ENCODE peak calls at places on chromosomes 2 and 18, in six cellular contexts. Y is small intestine; P is fibroblast of lung; T is Peyer's patch; K is endodermal cell; R is CD8-positive, alpha-beta T cell. M is an unnamed sample.

GRCh38 chr2:176095421-176095820 is 2.9 kb downstream of the HOXD13 start:
- DNase-seq in T (no peak), K (peak), R (no peak), Y (no peak), P (no peak), M (no peak)

GRCh38 chr2:11398710-11399109 is 54.3 kb upstream of the ROCK2 start:
- DNase-seq in K (peak), P (no peak), R (no peak), T (peak), Y (peak), M (peak)

GRCh38 chr2:205776139-205776538 is 93.8 kb downstream of the NRP2 start:
- DNase-seq in R (no peak), K (peak), T (peak), Y (peak), P (no peak), M (peak)

GRCh38 chr18:36527740-36528455 is 230.4 kb downstream of the FHOD3 start:
- DNase-seq in K (no peak), P (no peak), T (peak), Y (peak), R (no peak), M (no peak)

GRCh38 chr2:44686561-44686960 is 254.9 kb upstream of the SIX3 start:
- DNase-seq in Y (no peak), R (no peak), K (no peak), T (no peak), P (peak), M (no peak)

GRCh38 chr2:151576080-151576479 is 158.2 kb downstream of the NEB start:
- DNase-seq in R (no peak), T (no peak), P (no peak), Y (no peak), K (no peak), M (no peak)

GRCh38 chr18:57352761-57353136 is 392 bp downstream of the ST8SIA3 start:
- DNase-seq in R (no peak), Y (no peak), T (no peak), K (peak), P (no peak), M (no peak)

GRCh38 chr2:218221015-218221414 is 4.0 kb downstream of the ARPC2 start:
- DNase-seq in R (peak), K (no peak), T (no peak), P (peak), Y (no peak), M (peak)

GRCh38 chr2:226618875-226619605 is 180.6 kb downstream of the IRS1 start:
- DNase-seq in Y (peak), K (no peak), R (no peak), P (peak), T (no peak), M (no peak)

GRCh38 chr18:57210101-57210661 is 63.3 kb downstream of the BOD1L2 start:
- DNase-seq in T (peak), R (no peak), P (peak), Y (peak), K (peak), M (peak)

GRCh38 chr2:28296904-28297303 is 95.8 kb upstream of the FOSL2 start:
- DNase-seq in R (no peak), K (no peak), Y (no peak), T (no peak), P (peak), M (no peak)

GRCh38 chr18:67525328-67526110 is 9.0 kb upstream of the DSEL start:
- DNase-seq in Y (no peak), R (no peak), P (peak), T (peak), K (peak), M (peak)

GRCh38 chr2:58553937-58554336 is 312.8 kb upstream of the FANCL start:
- DNase-seq in R (no peak), P (no peak), K (peak), Y (peak), T (no peak), M (no peak)

GRCh38 chr2:203824057-203824456 is 43.5 kb upstream of the CTLA4 start:
- DNase-seq in K (no peak), R (no peak), T (no peak), Y (no peak), P (no peak), M (no peak)

GRCh38 chr2:127650785-127651380 is 4.9 kb downstream of the GPR17 start:
- DNase-seq in T (no peak), P (peak), K (no peak), Y (no peak), R (no peak), M (no peak)

GRCh38 chr2:127650041-127650784 is 4.3 kb downstream of the GPR17 start:
- DNase-seq in K (no peak), R (no peak), Y (no peak), T (no peak), P (no peak), M (peak)

GRCh38 chr2:127651987-127652550 is 6.1 kb downstream of the GPR17 start:
- DNase-seq in T (no peak), R (no peak), Y (no peak), K (no peak), P (no peak), M (peak)

GRCh38 chr2:127652786-127653357 is 6.9 kb downstream of the GPR17 start:
- DNase-seq in R (no peak), T (no peak), Y (no peak), P (no peak), K (no peak), M (no peak)

GRCh38 chr2:127651381-127651809 is 5.4 kb downstream of the GPR17 start:
- DNase-seq in Y (no peak), K (no peak), T (no peak), P (no peak), R (no peak), M (peak)
- H3K27ac ChIP-seq in Y (peak), K (no peak), T (peak), P (no peak), R (no peak), M (peak)

GRCh38 chr2:16661536-16661935 is 4.1 kb downstream of the CYRIA start:
- DNase-seq in Y (no peak), T (no peak), K (no peak), P (no peak), R (no peak), M (no peak)
- H3K27ac ChIP-seq in Y (peak), T (no peak), K (no peak), P (no peak), R (no peak), M (no peak)

GRCh38 chr2:224946911-224947310 is 95.4 kb downstream of the DOCK10 start:
- DNase-seq in Y (peak), T (no peak), P (peak), K (no peak), R (no peak), M (no peak)
- H3K27ac ChIP-seq in Y (peak), T (peak), P (peak), K (no peak), R (peak), M (peak)

DNA sequence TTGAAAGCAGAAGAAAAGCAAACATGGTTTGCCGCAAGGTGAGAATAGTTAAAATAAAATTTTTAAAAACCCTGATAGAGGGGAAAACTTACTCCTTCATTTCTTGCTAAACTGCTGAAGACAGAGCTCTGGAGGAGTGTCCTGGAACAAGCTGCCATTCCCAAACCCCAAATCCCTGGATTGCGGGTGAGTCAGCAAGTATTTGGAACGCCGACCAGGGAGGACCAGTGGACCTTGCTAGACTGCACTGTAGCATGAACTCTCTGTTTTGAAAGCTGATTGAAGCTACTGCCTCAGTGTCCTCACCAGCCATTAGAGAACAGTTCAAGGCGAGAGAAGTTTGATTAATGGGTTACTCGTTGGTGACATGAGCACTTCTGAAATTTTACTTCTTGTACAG is 99.4 kb upstream of the RASGRP3 start:
- DNase-seq in R (no peak), P (peak), Y (no peak), K (no peak), T (no peak), M (peak)
- H3K27ac ChIP-seq in R (no peak), P (no peak), Y (no peak), K (no peak), T (no peak), M (no peak)

GRCh38 chr2:222878877-222879601 is 18.2 kb downstream of the ACSL3 start:
- DNase-seq in Y (no peak), T (no peak), P (peak), R (no peak), K (no peak), M (no peak)
- H3K27ac ChIP-seq in Y (no peak), T (no peak), P (no peak), R (no peak), K (no peak), M (no peak)

GRCh38 chr2:173970421-173971042 is 5.4 kb upstream of the SP3 start:
- DNase-seq in Y (no peak), T (no peak), R (no peak), K (no peak), P (no peak), M (no peak)

GRCh38 chr2:173972636-173973035 is 7.5 kb upstream of the SP3 start:
- DNase-seq in T (no peak), K (no peak), Y (no peak), R (no peak), P (peak), M (no peak)

GRCh38 chr2:173966274-173967098 is 1.3 kb upstream of the SP3 start:
- DNase-seq in K (no peak), T (no peak), Y (peak), R (no peak), P (no peak), M (no peak)

GRCh38 chr2:173972165-173972564 is 7.0 kb upstream of the SP3 start:
- DNase-seq in T (no peak), R (no peak), Y (no peak), K (no peak), P (no peak), M (no peak)

DNA sequence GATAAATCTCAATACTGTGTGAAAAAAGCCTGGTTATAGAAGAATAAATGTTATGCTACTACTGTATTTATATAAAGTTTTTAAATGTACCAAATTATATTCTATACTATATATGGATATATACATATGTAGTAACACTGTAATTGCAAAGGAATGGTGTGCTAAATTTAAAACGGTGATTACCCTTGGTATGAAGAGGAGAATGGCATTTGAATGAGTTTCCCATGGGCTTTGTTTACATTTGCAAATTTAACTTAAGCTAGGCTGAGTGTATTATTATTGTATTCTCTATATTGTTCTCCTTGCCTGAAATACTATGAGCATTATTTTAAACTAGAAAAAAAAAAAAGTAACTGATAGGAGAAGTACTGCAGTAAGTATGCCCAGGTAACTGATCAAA is 4.7 kb upstream of the SP3 start:
- DNase-seq in K (no peak), T (no peak), P (peak), R (no peak), Y (no peak), M (no peak)
- H3K27ac ChIP-seq in K (no peak), T (no peak), P (no peak), R (no peak), Y (no peak), M (no peak)

GRCh38 chr2:145066795-145067194 is 546.9 kb upstream of the ZEB2 start:
- DNase-seq in R (no peak), P (no peak), T (no peak), Y (no peak), K (no peak), M (peak)
- H3K27ac ChIP-seq in R (no peak), P (peak), T (peak), Y (peak), K (no peak), M (peak)

GRCh38 chr2:230669386-230669935 is 43.2 kb upstream of the CAB39 start:
- DNase-seq in P (peak), T (no peak), K (peak), Y (no peak), R (no peak), M (no peak)
- H3K27ac ChIP-seq in P (no peak), T (no peak), K (no peak), Y (no peak), R (no peak), M (peak)

GRCh38 chr2:179275280-179276013 is 10.8 kb upstream of the SESTD1 start:
- DNase-seq in K (no peak), P (peak), Y (peak), R (no peak), T (no peak), M (no peak)

GRCh38 chr2:179274749-179275148 is 10.1 kb upstream of the SESTD1 start:
- DNase-seq in T (peak), K (no peak), Y (no peak), R (no peak), P (no peak), M (no peak)

GRCh38 chr2:179273461-179273962 is 8.9 kb upstream of the SESTD1 start:
- DNase-seq in Y (no peak), P (no peak), T (no peak), R (no peak), K (no peak), M (no peak)

GRCh38 chr2:179272406-179273192 is 8.0 kb upstream of the SESTD1 start:
- DNase-seq in T (no peak), P (peak), K (no peak), Y (peak), R (no peak), M (no peak)

GRCh38 chr2:179277429-179278196 is 13.0 kb upstream of the SESTD1 start:
- DNase-seq in T (no peak), P (no peak), R (no peak), Y (no peak), K (no peak), M (no peak)
- H3K27ac ChIP-seq in T (no peak), P (no peak), R (no peak), Y (no peak), K (no peak), M (no peak)

GRCh38 chr2:39568561-39569006 is 97.1 kb upstream of the TMEM178A start:
- DNase-seq in Y (no peak), K (no peak), T (no peak), R (no peak), P (peak), M (no peak)

GRCh38 chr2:39570130-39570555 is 95.6 kb upstream of the TMEM178A start:
- DNase-seq in T (no peak), P (no peak), K (no peak), Y (no peak), R (no peak), M (no peak)

GRCh38 chr2:39570614-39571013 is 95.1 kb upstream of the TMEM178A start:
- DNase-seq in R (no peak), K (no peak), Y (no peak), T (no peak), P (no peak), M (no peak)

GRCh38 chr2:39568116-39568515 is 97.6 kb upstream of the TMEM178A start:
- DNase-seq in Y (no peak), K (no peak), R (no peak), T (no peak), P (no peak), M (no peak)

DNA sequence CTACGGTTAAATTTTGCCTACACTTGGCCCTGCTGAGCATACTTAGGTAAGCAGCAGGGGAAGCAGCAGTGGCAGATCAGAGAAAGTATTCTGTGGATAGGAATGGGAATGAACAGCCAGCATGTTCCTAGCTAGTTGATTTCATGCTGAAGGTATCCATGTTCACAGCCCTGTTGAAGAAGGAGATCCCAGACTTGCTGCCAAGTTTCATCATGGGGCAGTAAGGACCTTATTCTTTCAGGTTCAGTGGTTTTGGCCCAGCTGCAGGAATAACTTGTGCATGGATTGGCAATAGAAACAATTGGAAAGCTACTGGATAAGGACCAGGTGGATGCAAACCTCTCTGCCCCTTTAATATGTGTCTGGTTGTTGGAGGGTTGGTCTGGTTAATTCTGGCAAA is 98.2 kb upstream of the TMEM178A start:
- DNase-seq in K (no peak), P (peak), T (no peak), Y (no peak), R (no peak), M (no peak)
- H3K27ac ChIP-seq in K (no peak), P (no peak), T (no peak), Y (no peak), R (no peak), M (no peak)